ENCODE peak calls at places on chromosomes 16 and 17, in five cellular contexts. S, O, C, F and K are unnamed samples.

GRCh38 chr16:11006666-11007065 is 62.3 kb downstream of the CLEC16A start:
- DNase-seq in C (no peak), O (no peak), S (no peak), F (peak; percentile 35), K (peak; percentile 21)

GRCh38 chr17:28901866-28902818 is 737 bp downstream of the DHRS13 start:
- DNase-seq in O (peak; percentile 71), F (peak; percentile 25), C (no peak), S (no peak), K (peak; percentile 59)

GRCh38 chr16:87457724-87458423 is 35.0 kb downstream of the ZCCHC14 start:
- DNase-seq in S (no peak), C (no peak), F (peak; percentile 99), O (no peak), K (peak; percentile 99)

GRCh38 chr17:76239538-76240274 is 587 bp downstream of the RNF157 start:
- DNase-seq in F (no peak), C (no peak), S (peak; percentile 33), O (no peak), K (no peak)

GRCh38 chr16:15807603-15808009 is 49.2 kb downstream of the MYH11 start:
- DNase-seq in S (peak; percentile 20), F (peak; percentile 31), O (no peak), C (no peak), K (no peak)

GRCh38 chr17:50909765-50910661 is 43.9 kb upstream of the TOB1 start:
- DNase-seq in F (no peak), O (no peak), C (no peak), S (no peak), K (no peak)

GRCh38 chr16:85519540-85520231 is 93.4 kb upstream of the GSE1 start:
- DNase-seq in C (no peak), S (no peak), O (no peak), F (no peak), K (no peak)

GRCh38 chr17:17073627-17074521 is 31.6 kb downstream of the MPRIP start:
- DNase-seq in O (no peak), F (peak; percentile 58), S (no peak), C (no peak), K (peak; percentile 44)

GRCh38 chr17:17098426-17099035 is 56.3 kb downstream of the MPRIP start:
- DNase-seq in C (no peak), O (no peak), F (no peak), S (no peak), K (no peak)

GRCh38 chr16:5487728-5488127 is 390.1 kb upstream of the EEF2KMT start:
- DNase-seq in C (no peak), O (no peak), S (no peak), F (no peak), K (no peak)

GRCh38 chr16:11088432-11088794 is 144.0 kb downstream of the CLEC16A start:
- DNase-seq in S (no peak), O (no peak), F (no peak), C (no peak), K (no peak)

GRCh38 chr17:63701477-63702222 is 1.7 kb upstream of the LIMD2 start:
- DNase-seq in O (no peak), C (no peak), S (no peak), F (no peak), K (no peak)

GRCh38 chr17:56982312-56982711 is 4.4 kb downstream of the SCPEP1 start:
- DNase-seq in O (peak; percentile 90), C (no peak), S (no peak), F (no peak), K (no peak)

GRCh38 chr16:11977206-11978041 is 890 bp downstream of the SNX29 start:
- DNase-seq in O (no peak), S (no peak), F (peak; percentile 81), C (no peak), K (peak; percentile 86)

GRCh38 chr17:59641799-59642484 is 22.2 kb downstream of the CLTC start:
- DNase-seq in C (no peak), S (no peak), F (no peak), O (no peak), K (no peak)

GRCh38 chr17:50205111-50205821 is 3.8 kb upstream of the COL1A1 start:
- DNase-seq in C (no peak), O (no peak), F (no peak), S (peak; percentile 4), K (no peak)

GRCh38 chr17:12789976-12790805 is 893 bp downstream of the ARHGAP44 start:
- DNase-seq in O (peak; percentile 52), C (no peak), F (no peak), S (peak; percentile 65), K (peak; percentile 1)